ENCODE peak calls at places on chromosomes 13 and 19, in nine cellular contexts. B is EH; H is effector CD4-positive, alpha-beta T cell; V is progenitor cell of endocrine pancreas; Q is left ventricle myocardium superior; F is thyroid gland; T is AG09319; L is T-cell; E is GM06990. N is an unnamed sample.

GRCh38 chr13:109844396-109844795 is 58.0 kb upstream of the IRS2 start:
- DNase-seq in B (peak; percentile 69), H (no peak), V (no peak), Q (no peak), F (peak; percentile 43), T (no peak), L (no peak), E (no peak), N (no peak)

GRCh38 chr19:18613589-18614234 is 1.0 kb downstream of the TMEM59L start:
- DNase-seq in B (no peak), H (no peak), V (no peak), Q (no peak), F (no peak), T (no peak), L (no peak), E (no peak), N (no peak)

GRCh38 chr13:35198821-35199220 is 256.8 kb downstream of the NBEA start:
- DNase-seq in B (no peak), H (no peak), V (no peak), Q (no peak), F (no peak), T (no peak), L (no peak), E (no peak), N (no peak)

GRCh38 chr13:100916943-100917342 is 242.3 kb upstream of the TMTC4 start:
- DNase-seq in B (no peak), H (no peak), V (no peak), Q (no peak), F (no peak), T (no peak), L (no peak), E (peak; percentile 6), N (no peak)

GRCh38 chr19:13149628-13150186 is 468 bp downstream of the STX10 start:
- DNase-seq in B (peak; percentile 65), H (peak; percentile 9), V (peak; percentile 48), Q (peak; percentile 71), F (peak; percentile 73), T (no peak), L (no peak), E (no peak), N (no peak)

GRCh38 chr13:94849254-94849653 is 136.9 kb upstream of the SOX21 start:
- DNase-seq in B (no peak), H (no peak), V (no peak), Q (no peak), F (no peak), T (no peak), L (no peak), E (no peak), N (no peak)

GRCh38 chr13:21420706-21421105 is 38.4 kb downstream of the ZDHHC20 start:
- DNase-seq in B (peak; percentile 42), H (no peak), V (no peak), Q (no peak), F (no peak), T (no peak), L (no peak), E (no peak), N (no peak)

GRCh38 chr19:5691930-5692784 is 2.1 kb downstream of the RPL36 start:
- DNase-seq in B (peak; percentile 27), H (no peak), V (no peak), Q (no peak), F (no peak), T (no peak), L (no peak), E (no peak), N (no peak)

GRCh38 chr19:57671124-57671895 is 2.6 kb downstream of the ZSCAN4 start:
- DNase-seq in B (no peak), H (no peak), V (no peak), Q (no peak), F (no peak), T (no peak), L (no peak), E (no peak), N (no peak)

GRCh38 chr19:3658004-3658822 is 31.6 kb upstream of the CACTIN start:
- DNase-seq in B (no peak), H (no peak), V (no peak), Q (no peak), F (no peak), T (no peak), L (no peak), E (no peak), N (no peak)

GRCh38 chr13:41053384-41053826 is 7.9 kb upstream of the WBP4 start:
- DNase-seq in B (peak; percentile 69), H (no peak), V (no peak), Q (no peak), F (no peak), T (no peak), L (no peak), E (peak; percentile 45), N (no peak)

GRCh38 chr13:42355118-42355840 is 83.3 kb downstream of the AKAP11 start:
- DNase-seq in B (no peak), H (peak; percentile 17), V (no peak), Q (no peak), F (no peak), T (no peak), L (peak; percentile 69), E (no peak), N (no peak)

N was measured in omental fat pad.